ENCODE peak calls at places on chromosomes 13 and 19, in ten cellular contexts. M is CD4-positive, alpha-beta T cell; S is HCT116; O is WERI-Rb-1; X is ascending aorta; B is fibroblast of lung; G is hepatocyte; F is body of pancreas; U is AG04450; W is heart right ventricle. T is an unnamed sample. For H3K9me3, the result is how much of the 10 kb centered on the place peaks cover.

GRCh38 chr19:3061214-3062161 is 807 bp downstream of the TLE5 start:
- DNase-seq in O (no peak), U (no peak), S (no peak), G (peak), W (peak), M (peak), X (peak), B (peak), F (peak), T (no peak)

GRCh38 chr13:33874871-33875270 is 56.9 kb downstream of the RFC3 start:
- DNase-seq in B (peak), M (no peak), F (no peak), W (no peak), G (no peak), S (no peak), X (no peak), U (no peak), O (no peak), T (no peak)

GRCh38 chr13:89955773-89956172 is 1391.7 kb upstream of the MIR17HG start:
- DNase-seq in B (no peak), X (no peak), F (no peak), U (no peak), S (no peak), O (no peak), M (no peak), W (no peak), G (no peak), T (no peak)

GRCh38 chr19:32676895-32677359 is 1.3 kb downstream of the RGS9BP start:
- DNase-seq in O (peak), M (no peak), S (no peak), W (peak), X (no peak), U (no peak), G (no peak), B (no peak), F (no peak), T (no peak)

GRCh38 chr13:40983269-40983668 is 35.8 kb downstream of the ELF1 start:
- DNase-seq in S (no peak), O (no peak), M (no peak), U (no peak), F (no peak), W (no peak), G (no peak), B (no peak), X (no peak), T (no peak)

GRCh38 chr13:21688056-21688455 is 17.2 kb downstream of the FGF9 start:
- DNase-seq in S (no peak), X (no peak), U (no peak), W (no peak), G (no peak), M (no peak), B (no peak), O (no peak), F (no peak), T (no peak)

GRCh38 chr19:55208880-55209429 is 346 bp downstream of the PTPRH start:
- DNase-seq in B (no peak), S (no peak), M (no peak), O (no peak), U (no peak), X (no peak), W (no peak), G (no peak), F (no peak), T (no peak)

GRCh38 chr13:23833733-23834611 is 55.2 kb downstream of the MIPEP start:
- DNase-seq in S (no peak), O (no peak), B (no peak), U (no peak), W (no peak), F (no peak), M (no peak), G (no peak), X (no peak), T (no peak)

GRCh38 chr19:50244695-50245094 is 41.3 kb downstream of the MYH14 start:
- DNase-seq in O (no peak), G (no peak), X (no peak), M (no peak), U (no peak), S (no peak), W (no peak), B (no peak), F (no peak), T (no peak)

GRCh38 chr13:28529836-28530235 is 34.9 kb upstream of the FLT1 start:
- DNase-seq in S (no peak), B (no peak), X (no peak), U (no peak), M (no peak), G (no peak), O (no peak), F (no peak), W (no peak), T (no peak)

GRCh38 chr19:36483653-36484052 is 5.7 kb downstream of the ZNF566 start:
- DNase-seq in B (no peak), G (no peak), W (no peak), M (no peak), O (no peak), X (no peak), U (no peak), S (no peak), F (no peak), T (no peak)

DNA sequence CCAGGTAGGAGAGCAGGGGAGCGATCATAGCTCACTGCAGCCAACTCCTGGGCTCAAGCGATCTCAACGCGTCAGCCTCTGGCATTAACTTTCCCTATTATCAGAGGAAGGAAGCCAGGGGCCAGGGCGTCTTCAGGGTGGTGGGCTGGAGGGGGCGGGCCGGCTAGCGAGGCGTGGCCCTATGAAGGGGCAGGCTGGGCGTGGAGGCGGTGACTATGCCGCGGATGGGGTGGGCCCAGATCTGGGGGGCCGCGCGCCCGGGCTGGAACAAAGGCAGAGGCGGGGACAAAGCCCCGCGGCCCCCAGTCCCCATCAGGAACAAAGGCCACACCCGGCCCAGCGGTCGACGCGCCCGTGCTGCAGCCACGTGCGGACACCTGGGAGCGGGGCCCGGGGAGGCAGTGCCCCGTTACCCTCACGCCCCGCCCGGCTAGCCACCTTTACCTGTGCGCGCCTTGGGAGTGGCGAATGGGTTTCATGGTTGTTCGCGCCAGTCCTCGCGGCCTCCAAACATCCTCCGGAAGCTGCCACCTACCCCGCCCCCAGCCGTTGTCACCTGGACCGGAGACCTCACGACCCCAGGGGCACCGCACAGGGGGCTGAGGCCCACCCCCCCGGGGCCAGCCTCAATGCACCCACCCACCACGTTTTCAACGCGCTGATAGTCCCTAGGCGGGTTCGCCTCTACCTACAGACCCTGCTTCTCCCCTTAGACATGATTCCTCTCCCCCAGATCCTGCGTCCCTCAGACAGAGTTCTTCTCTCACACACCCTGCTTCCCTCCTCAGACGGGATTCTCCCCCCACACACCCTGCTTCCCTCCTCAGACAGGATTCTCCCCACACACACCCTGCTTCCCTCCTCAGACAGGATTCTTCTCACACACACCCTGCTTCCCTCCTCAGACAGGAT is 5.4 kb upstream of the TRIM28 start:
- DNase-seq in O (no peak), B (no peak), S (no peak), F (no peak), X (no peak), G (peak), U (no peak), M (no peak), W (peak), T (no peak)
- H3K27ac ChIP-seq in O (no peak), B (no peak), S (no peak), F (no peak), X (no peak), G (peak), U (no peak), M (no peak), W (no peak), T (no peak)

GRCh38 chr19:6753178-6754031 is 13.8 kb downstream of the SH2D3A start:
- DNase-seq in X (peak), M (peak), G (peak), U (no peak), O (peak), W (peak), B (peak), F (peak), S (peak), T (peak)
- TF ChIP-seq CTCF in X (peak), M (peak), G (peak), U (no peak), O (no peak), W (no peak), B (peak), F (peak), S (peak), T (peak)

GRCh38 chr19:11680689-11681302 is 58.0 kb downstream of the ZNF823 start:
- DNase-seq in W (no peak), F (no peak), X (no peak), O (no peak), G (no peak), M (no peak), B (no peak), S (no peak), U (no peak), T (no peak)
- H3K9me3 ChIP-seq in W (half or more), F (under half), X (under half), O (under half), G (under half), M (under half), B (under half), S (under half), U (under half), T (under half)

DNA sequence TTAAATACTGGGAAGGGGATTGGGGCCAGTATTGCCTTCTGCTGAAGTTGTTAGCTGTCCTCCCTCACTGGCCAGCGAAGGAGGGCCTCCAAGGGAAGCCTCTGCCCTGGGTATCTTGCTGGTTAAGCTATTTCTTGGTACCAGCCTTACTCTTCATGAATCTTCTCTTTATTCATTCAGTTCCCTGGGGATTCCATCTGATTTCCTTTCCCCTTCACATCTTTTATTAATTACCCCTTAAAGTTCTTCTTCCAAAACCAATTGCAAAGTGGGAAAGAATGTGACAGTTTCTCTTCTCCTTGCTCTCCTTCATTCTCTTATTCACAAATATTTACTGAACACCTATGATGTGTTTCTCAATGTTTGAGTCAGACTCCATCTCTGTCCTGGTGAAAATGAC is 36.7 kb upstream of the STK24 start:
- DNase-seq in M (no peak), X (no peak), S (no peak), W (no peak), O (no peak), U (no peak), F (no peak), B (no peak), G (no peak), T (no peak)
- H3K27ac ChIP-seq in M (no peak), X (no peak), S (no peak), W (no peak), O (no peak), U (no peak), F (no peak), B (no peak), G (no peak), T (no peak)

GRCh38 chr13:24851546-24851945 is 87.6 kb downstream of the RNF17 start:
- DNase-seq in U (peak), M (no peak), O (no peak), S (no peak), B (peak), G (peak), W (no peak), X (no peak), F (no peak), T (no peak)
- TF ChIP-seq CTCF in U (no peak), M (no peak), O (no peak), S (no peak), B (no peak), G (no peak), W (no peak), X (no peak), F (no peak), T (no peak)

GRCh38 chr19:12180377-12180776 is 17.5 kb downstream of the ZNF136 start:
- DNase-seq in X (no peak), M (no peak), U (no peak), W (no peak), S (no peak), O (no peak), F (no peak), G (no peak), B (no peak), T (no peak)
- H3K9me3 ChIP-seq in X (half or more), M (under half), U (half or more), W (half or more), S (under half), O (under half), F (under half), G (under half), B (under half), T (under half)

DNA sequence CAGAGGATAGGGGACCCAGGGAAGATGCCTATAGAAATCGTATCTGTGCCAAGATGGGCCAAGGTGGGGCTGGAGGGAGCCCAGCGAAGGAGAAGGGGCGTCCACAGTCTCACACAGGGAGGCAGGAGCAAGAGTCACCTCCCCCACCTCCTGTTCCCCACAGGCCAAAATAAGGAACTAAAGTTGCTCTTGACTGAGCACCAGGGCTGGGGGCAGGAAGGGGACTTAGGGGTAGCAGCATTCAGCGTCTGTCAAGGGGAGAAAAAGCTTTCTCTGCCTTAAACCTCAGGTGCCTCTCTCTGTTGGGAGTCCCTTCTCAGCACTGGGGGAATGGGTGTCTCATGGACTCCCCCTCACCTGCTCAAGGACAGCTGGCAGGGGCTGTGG is 404 bp downstream of the CD79A start:
- DNase-seq in F (no peak), G (no peak), S (no peak), B (no peak), U (no peak), O (no peak), M (no peak), X (no peak), W (no peak), T (no peak)
- H3K27ac ChIP-seq in F (no peak), G (no peak), S (no peak), B (no peak), U (no peak), O (no peak), M (peak), X (no peak), W (no peak), T (no peak)

DNA sequence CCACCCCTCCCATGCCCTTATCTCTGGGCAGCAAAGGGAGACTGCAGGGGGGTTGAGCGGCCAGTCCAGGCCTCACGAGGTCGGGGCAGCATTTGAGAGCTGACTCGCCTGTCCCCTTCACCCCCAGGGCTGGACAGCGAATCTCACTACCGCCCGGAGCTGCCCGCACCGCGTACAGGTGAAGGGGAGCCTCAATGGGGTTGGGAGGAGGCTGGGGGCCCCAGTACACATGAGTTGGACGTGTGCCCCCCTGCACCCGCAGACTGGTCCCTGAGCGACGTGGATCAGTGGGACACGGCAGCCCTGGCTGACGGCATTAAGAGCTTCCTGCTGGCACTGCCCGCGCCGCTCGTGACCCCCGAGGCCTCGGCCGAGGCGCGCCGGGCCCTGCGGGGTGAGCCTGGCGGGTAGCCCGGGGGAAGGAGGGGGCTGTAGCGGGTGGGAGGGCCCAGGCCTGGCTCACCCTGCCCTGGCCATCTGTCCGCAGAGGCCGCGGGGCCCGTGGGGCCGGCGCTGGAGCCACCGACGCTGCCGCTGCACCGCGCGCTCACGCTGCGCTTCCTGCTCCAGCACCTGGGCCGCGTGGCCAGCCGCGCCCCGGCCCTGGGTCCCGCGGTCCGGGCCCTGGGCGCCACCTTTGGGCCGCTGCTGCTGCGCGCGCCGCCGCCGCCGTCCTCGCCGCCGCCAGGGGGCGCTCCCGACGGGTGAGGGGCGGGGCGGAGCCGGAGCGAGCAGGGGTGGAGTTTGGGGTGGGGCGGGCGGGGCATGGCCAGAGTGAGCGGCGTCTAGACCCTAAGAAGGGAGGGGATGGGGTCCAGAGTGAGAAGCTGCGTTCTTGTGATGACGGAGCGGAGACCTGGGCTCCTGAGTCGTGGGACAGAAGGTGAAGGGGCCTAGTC is 8.1 kb downstream of the PIK3R2 start:
- DNase-seq in X (peak), F (peak), M (peak), S (no peak), O (peak), B (peak), G (peak), W (peak), U (no peak), T (no peak)
- TF ChIP-seq CTCF in X (peak), F (no peak), M (peak), S (peak), O (peak), B (no peak), G (peak), W (peak), U (no peak), T (peak)

GRCh38 chr13:71218960-71219359 is 648.0 kb downstream of the DACH1 start:
- DNase-seq in M (no peak), B (no peak), G (peak), X (no peak), W (no peak), O (peak), U (no peak), F (no peak), S (no peak), T (no peak)
- H3K9me3 ChIP-seq in M (under half), B (under half), G (under half), X (under half), W (under half), O (under half), U (under half), F (under half), S (under half), T (under half)

DNA sequence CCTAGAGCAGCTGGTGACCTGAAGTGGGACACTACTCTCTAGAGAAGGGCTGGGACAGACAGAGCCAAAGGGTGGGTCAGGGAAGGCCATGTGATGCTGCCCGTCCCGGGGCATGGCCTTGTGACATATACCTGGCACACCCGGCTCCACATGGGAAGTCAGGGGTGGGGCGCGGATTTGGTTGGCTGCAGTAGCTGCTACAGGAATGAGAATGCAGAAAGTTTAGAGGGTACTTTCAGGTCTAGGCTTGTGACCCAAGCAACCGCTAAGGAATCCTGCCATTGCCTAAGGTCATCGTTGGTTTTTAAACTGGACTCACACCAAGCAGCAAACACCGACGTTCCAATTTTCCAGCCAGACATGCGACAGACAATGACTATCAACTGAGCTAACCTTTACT is 25.9 kb downstream of the RCBTB2 start:
- DNase-seq in W (no peak), G (no peak), U (no peak), F (no peak), X (no peak), O (no peak), M (no peak), S (no peak), B (no peak), T (no peak)
- H3K27ac ChIP-seq in W (no peak), G (no peak), U (no peak), F (peak), X (peak), O (no peak), M (no peak), S (no peak), B (no peak), T (peak)

T was measured in right atrium auricular region.